ENCODE peak calls at places on chromosomes 4 and X, in four cellular contexts. J is HL-60, P is AG10803, B is hepatocyte. D is an unnamed sample.

GRCh38 chrX:134990475-134991473 is at the start of gene SMIM10:
- DNase-seq in P (peak), J (peak), B (peak), D (peak)

GRCh38 chr4:187276786-187277408 is 553.2 kb upstream of the FAT1 start:
- DNase-seq in J (no peak), B (no peak), P (peak), D (no peak)

GRCh38 chr4:55359397-55359916 is 13.4 kb downstream of the SRD5A3 start:
- DNase-seq in J (no peak), B (no peak), P (peak), D (peak)

GRCh38 chr4:27684501-27685077 is 823.9 kb downstream of the STIM2 start:
- DNase-seq in P (peak), J (peak), B (peak), D (peak)

GRCh38 chrX:118199997-118200396 is 83.4 kb upstream of the KLHL13 start:
- DNase-seq in J (no peak), P (no peak), B (no peak), D (no peak)

GRCh38 chr4:41913509-41913908 is 21.7 kb upstream of the TMEM33 start:
- DNase-seq in J (no peak), B (no peak), P (no peak), D (no peak)

GRCh38 chr4:38119663-38120374 is 159.6 kb downstream of the PTTG2 start:
- DNase-seq in J (no peak), P (peak), B (peak), D (peak)

GRCh38 chrX:101659601-101660063 is at the start of gene ARMCX2:
- DNase-seq in P (peak), B (peak), J (no peak), D (peak)

GRCh38 chr4:113505057-113505456 is 256.5 kb downstream of the CAMK2D start:
- DNase-seq in P (no peak), B (no peak), J (no peak), D (no peak)

GRCh38 chrX:19867411-19867732 is 20.0 kb downstream of the SH3KBP1 start:
- DNase-seq in B (no peak), J (no peak), P (peak), D (peak)

GRCh38 chr4:74671074-74671698 is 123.1 kb downstream of the BTC start:
- DNase-seq in P (peak), B (peak), J (no peak), D (peak)

GRCh38 chr4:48968814-48969213 is 17.3 kb upstream of the CWH43 start:
- DNase-seq in J (no peak), B (no peak), P (peak), D (peak)

GRCh38 chrX:135086197-135086854 is 34.0 kb downstream of the ETDB start:
- DNase-seq in J (no peak), P (peak), B (peak), D (peak)

GRCh38 chrX:102765794-102766193 is 45.3 kb downstream of the GPRASP3 start:
- DNase-seq in B (peak), P (peak), J (no peak), D (peak)

GRCh38 chr4:89757154-89757723 is 79.7 kb downstream of the SNCA start:
- DNase-seq in B (no peak), P (no peak), J (no peak), D (no peak)

GRCh38 chr4:181845617-181846016 is 397.6 kb upstream of the TENM3 start:
- DNase-seq in B (no peak), P (no peak), J (no peak), D (no peak)

GRCh38 chrX:15946783-15947550 is 92.4 kb upstream of the AP1S2 start:
- DNase-seq in P (peak), B (peak), J (no peak), D (peak)

GRCh38 chr4:139438141-139438540 is 15.8 kb upstream of the RAB33B start:
- DNase-seq in J (no peak), B (no peak), P (no peak), D (no peak)

GRCh38 chrX:13170966-13171558 is 126.6 kb upstream of the FAM9C start:
- DNase-seq in J (no peak), P (no peak), B (no peak), D (no peak)

GRCh38 chr4:101669832-101670188 is 120.7 kb upstream of the BANK1 start:
- DNase-seq in B (no peak), J (no peak), P (no peak), D (peak)

GRCh38 chr4:158535130-158535614 is 13.5 kb downstream of the RXFP1 start:
- DNase-seq in P (peak), B (peak), J (no peak), D (peak)

GRCh38 chrX:99117011-99117410 is 1293.1 kb downstream of the PCDH19 start:
- DNase-seq in P (no peak), J (no peak), B (no peak), D (no peak)

GRCh38 chr4:124710911-124711310 is 1.6 kb downstream of the ANKRD50 start:
- DNase-seq in P (peak), B (peak), J (no peak), D (peak)

GRCh38 chr4:174406416-174406815 is 115.9 kb downstream of the HPGD start:
- DNase-seq in J (no peak), B (no peak), P (no peak), D (no peak)

GRCh38 chr4:76445911-76446310 is 10.9 kb downstream of the SHROOM3 start:
- DNase-seq in B (no peak), J (no peak), P (no peak), D (no peak)

GRCh38 chrX:38600089-38600755 is 38.9 kb downstream of the TSPAN7 start:
- DNase-seq in P (no peak), J (no peak), B (no peak), D (no peak)

GRCh38 chr4:183349673-183350072 is 27.4 kb upstream of the CLDN24 start:
- DNase-seq in B (no peak), P (peak), J (no peak), D (peak)

GRCh38 chr4:74268643-74269042 is 39.6 kb upstream of the EPGN start:
- DNase-seq in P (no peak), J (no peak), B (no peak), D (no peak)

GRCh38 chr4:14829795-14830194 is 172.5 kb upstream of the CPEB2 start:
- DNase-seq in J (no peak), P (no peak), B (no peak), D (no peak)

GRCh38 chrX:25022499-25023325 is 6.9 kb upstream of the ARX start:
- DNase-seq in J (no peak), P (no peak), B (peak), D (no peak)

GRCh38 chrX:25020391-25021131 is 4.8 kb upstream of the ARX start:
- DNase-seq in B (peak), P (no peak), J (no peak), D (no peak)

GRCh38 chrX:25019707-25020390 is 4.1 kb upstream of the ARX start:
- DNase-seq in B (no peak), J (no peak), P (no peak), D (no peak)

GRCh38 chrX:25018682-25019081 is 2.9 kb upstream of the ARX start:
- DNase-seq in P (no peak), J (no peak), B (no peak), D (no peak)

DNA sequence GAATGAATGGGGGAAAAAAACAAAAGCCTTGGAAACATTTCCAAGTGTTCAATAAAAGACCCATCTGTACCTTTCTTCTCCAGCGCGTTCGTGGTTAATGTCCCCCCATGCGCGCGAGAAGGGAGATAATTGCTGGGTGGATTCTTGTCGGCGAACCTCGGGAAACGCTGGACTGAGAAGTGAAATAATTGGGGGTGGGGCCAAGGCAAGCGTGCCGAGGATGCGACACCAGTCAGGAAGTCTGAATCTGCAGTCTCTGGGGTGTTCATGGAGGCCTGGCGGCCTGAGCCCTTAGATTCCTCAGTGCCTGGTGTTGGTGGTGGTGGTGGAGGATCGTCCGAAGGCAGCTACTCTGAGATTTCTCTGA is 5.3 kb upstream of the ARX start:
- DNase-seq in J (no peak), P (no peak), B (no peak), D (no peak)
- H3K4me3 ChIP-seq in J (no peak), P (no peak), B (no peak), D (no peak)

GRCh38 chr4:127985989-127986388 is 20.8 kb downstream of the ABHD18 start:
- DNase-seq in P (no peak), B (no peak), J (no peak), D (no peak)
- H3K4me3 ChIP-seq in P (no peak), B (no peak), J (no peak), D (no peak)

GRCh38 chrX:43702079-43702524 is 46.0 kb downstream of the MAOA start:
- DNase-seq in J (no peak), P (no peak), B (peak), D (no peak)
- H3K4me3 ChIP-seq in J (no peak), P (no peak), B (no peak), D (no peak)

GRCh38 chr4:2866891-2867290 is 23.2 kb downstream of the ADD1 start:
- DNase-seq in P (no peak), J (no peak), B (no peak), D (no peak)
- H3K4me3 ChIP-seq in P (no peak), J (no peak), B (no peak), D (no peak)

GRCh38 chrX:71492086-71493065 is 40.5 kb upstream of the OGT start:
- DNase-seq in P (peak), J (peak), B (no peak), D (peak)
- H3K4me3 ChIP-seq in P (peak), J (peak), B (no peak), D (peak)

DNA sequence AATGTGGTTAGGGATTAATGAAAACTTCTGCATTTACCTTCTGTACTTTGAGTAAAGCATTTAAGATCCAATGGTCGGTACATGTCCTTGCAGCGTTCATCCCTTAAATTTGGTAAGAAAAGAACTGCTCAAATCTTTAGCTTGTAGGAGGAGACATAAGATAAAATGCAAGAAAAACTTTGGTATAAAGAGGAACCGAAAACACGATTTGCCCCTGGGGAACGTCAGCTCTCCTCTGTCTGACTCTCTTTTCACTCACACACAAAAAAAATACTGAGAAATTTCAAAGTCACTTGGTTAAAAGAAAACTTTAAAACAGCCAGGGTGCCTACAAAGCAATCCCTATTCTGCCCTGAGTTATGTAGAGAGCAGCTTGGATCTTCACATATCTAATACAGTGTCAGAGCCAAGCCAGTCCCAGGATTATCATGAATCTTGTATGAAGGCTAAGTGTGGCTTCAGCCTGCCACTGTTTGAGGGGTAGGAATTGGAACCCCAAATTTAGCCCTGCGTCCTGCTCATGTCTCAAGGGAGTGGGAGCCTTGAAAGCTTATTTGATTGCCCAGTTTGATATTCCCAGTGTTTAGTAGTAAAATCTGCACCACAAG is 248.6 kb upstream of the CXXC4 start:
- DNase-seq in J (no peak), B (no peak), P (no peak), D (no peak)
- H3K4me3 ChIP-seq in J (no peak), B (no peak), P (no peak), D (no peak)